ENCODE peak calls at places on chromosomes 7 and 10, in six cellular contexts. V is nephron progenitor cell, U is MM.1S, F is GM12865, B is WTC11, T is body of pancreas. Q is an unnamed sample.

GRCh38 chr10:22429146-22429545 is 83.8 kb downstream of the SPAG6 start:
- DNase-seq in F (no peak), T (no peak), U (no peak), V (no peak), B (no peak), Q (no peak)

GRCh38 chr10:122044045-122044661 is 55.2 kb downstream of the TACC2 start:
- DNase-seq in T (peak; percentile 66), F (no peak), U (no peak), V (peak; percentile 42), B (no peak), Q (no peak)

GRCh38 chr7:101251871-101252659 is 7.2 kb upstream of the FIS1 start:
- DNase-seq in B (peak; percentile 99), V (peak; percentile 99), F (peak; percentile 99), T (peak; percentile 98), U (peak; percentile 99), Q (peak; percentile 94)

GRCh38 chr10:123996302-123996701 is 97.1 kb downstream of the CHST15 start:
- DNase-seq in T (no peak), U (no peak), F (no peak), V (no peak), B (no peak), Q (no peak)

GRCh38 chr10:103888113-103888841 is 29.7 kb downstream of the STN1 start:
- DNase-seq in F (peak; percentile 62), V (no peak), B (no peak), T (peak; percentile 85), U (peak; percentile 45), Q (no peak)

GRCh38 chr10:61183971-61184370 is 240.0 kb upstream of the RHOBTB1 start:
- DNase-seq in F (no peak), T (no peak), U (no peak), V (no peak), B (no peak), Q (no peak)

GRCh38 chr10:60032723-60033122 is 126.4 kb upstream of the CCDC6 start:
- DNase-seq in B (peak; percentile 25), V (no peak), U (peak; percentile 42), F (peak; percentile 75), T (peak; percentile 60), Q (no peak)

GRCh38 chr7:77393261-77393660 is 22.9 kb downstream of the GSAP start:
- DNase-seq in U (no peak), F (peak; percentile 93), T (no peak), B (no peak), V (no peak), Q (no peak)

GRCh38 chr7:137771679-137772078 is 75.1 kb downstream of the DGKI start:
- DNase-seq in F (no peak), T (no peak), U (no peak), B (no peak), V (no peak), Q (no peak)

GRCh38 chr10:11856678-11857077 is 33.5 kb downstream of the PROSER2 start:
- DNase-seq in V (no peak), B (no peak), T (no peak), F (no peak), U (no peak), Q (no peak)

GRCh38 chr7:94578615-94579014 is 69.0 kb downstream of the CASD1 start:
- DNase-seq in B (no peak), V (no peak), U (peak; percentile 69), F (no peak), T (no peak), Q (no peak)

GRCh38 chr7:27271384-27271783 is 28.8 kb downstream of the EVX1 start:
- DNase-seq in F (no peak), U (no peak), V (no peak), B (no peak), T (no peak), Q (no peak)

GRCh38 chr10:111076191-111076681 is 593 bp upstream of the ADRA2A start:
- DNase-seq in V (peak; percentile 92), U (peak; percentile 57), B (peak; percentile 92), F (peak; percentile 46), T (peak; percentile 75), Q (peak; percentile 75)

GRCh38 chr7:150993511-150993910 is 2.7 kb downstream of the NOS3 start:
- DNase-seq in F (no peak), U (no peak), V (peak; percentile 40), B (peak; percentile 52), T (no peak), Q (no peak)

GRCh38 chr10:103649654-103650423 is 156.3 kb downstream of the NEURL1 start:
- DNase-seq in F (no peak), V (no peak), T (no peak), U (no peak), B (peak; percentile 24), Q (no peak)

GRCh38 chr10:125460326-125460725 is 222.6 kb downstream of the TEX36 start:
- DNase-seq in U (no peak), T (no peak), B (no peak), V (no peak), F (no peak), Q (no peak)

GRCh38 chr10:30490289-30491000 is 56.5 kb downstream of the MAP3K8 start:
- DNase-seq in B (no peak), F (peak; percentile 51), U (no peak), T (no peak), V (no peak), Q (no peak)

GRCh38 chr10:104109908-104110662 is 11.9 kb upstream of the SFR1 start:
- DNase-seq in B (no peak), T (no peak), F (no peak), V (no peak), U (no peak), Q (no peak)

GRCh38 chr7:159156436-159157245 is 12.0 kb upstream of the VIPR2 start:
- DNase-seq in U (no peak), T (no peak), B (no peak), F (no peak), V (no peak), Q (no peak)

GRCh38 chr7:29565186-29565540 is 1.5 kb downstream of the PRR15 start:
- DNase-seq in T (no peak), F (no peak), U (no peak), V (no peak), B (no peak), Q (no peak)

GRCh38 chr10:103333934-103334520 is 16.9 kb downstream of the PCGF6 start:
- DNase-seq in T (no peak), U (peak; percentile 55), B (no peak), V (no peak), F (peak; percentile 31), Q (no peak)

GRCh38 chr10:69662901-69663300 is 32.9 kb downstream of the FAM241B start:
- DNase-seq in F (no peak), B (no peak), U (no peak), T (no peak), V (no peak), Q (no peak)

GRCh38 chr10:34728361-34728760 is 86.7 kb downstream of the PARD3 start:
- DNase-seq in U (no peak), B (no peak), V (no peak), T (no peak), F (no peak), Q (no peak)

GRCh38 chr7:75776295-75776971 is 4.4 kb upstream of the CCL26 start:
- DNase-seq in U (peak; percentile 12), T (no peak), B (no peak), F (peak; percentile 62), V (no peak), Q (no peak)

GRCh38 chr7:100887186-100887954 is 2.1 kb downstream of the UFSP1 start:
- DNase-seq in U (no peak), T (no peak), B (no peak), V (no peak), F (peak; percentile 86), Q (no peak)

GRCh38 chr10:70378122-70378521 is 4.3 kb downstream of the LRRC20 start:
- DNase-seq in U (no peak), T (no peak), F (no peak), V (no peak), B (no peak), Q (no peak)

GRCh38 chr7:22732556-22733126 is 5.6 kb downstream of the IL6 start:
- DNase-seq in B (no peak), V (no peak), F (peak; percentile 11), U (peak; percentile 12), T (no peak), Q (no peak)
- TF ChIP-seq CTCF in B (no peak), V (no peak), F (peak; percentile 12), U (peak; percentile 43), T (no peak), Q (peak; percentile 33)

GRCh38 chr7:115338016-115338415 is 416.1 kb downstream of the MDFIC start:
- DNase-seq in T (no peak), F (no peak), B (no peak), U (no peak), V (no peak), Q (no peak)

GRCh38 chr7:115346685-115347084 is 424.8 kb downstream of the MDFIC start:
- DNase-seq in U (no peak), V (no peak), F (no peak), T (no peak), B (no peak), Q (no peak)

GRCh38 chr7:115340828-115341227 is 418.9 kb downstream of the MDFIC start:
- DNase-seq in U (no peak), T (no peak), F (no peak), V (no peak), B (no peak), Q (no peak)
- TF ChIP-seq CTCF in U (peak; percentile 42), T (no peak), F (peak; percentile 31), V (peak; percentile 19), B (peak; percentile 36), Q (no peak)

DNA sequence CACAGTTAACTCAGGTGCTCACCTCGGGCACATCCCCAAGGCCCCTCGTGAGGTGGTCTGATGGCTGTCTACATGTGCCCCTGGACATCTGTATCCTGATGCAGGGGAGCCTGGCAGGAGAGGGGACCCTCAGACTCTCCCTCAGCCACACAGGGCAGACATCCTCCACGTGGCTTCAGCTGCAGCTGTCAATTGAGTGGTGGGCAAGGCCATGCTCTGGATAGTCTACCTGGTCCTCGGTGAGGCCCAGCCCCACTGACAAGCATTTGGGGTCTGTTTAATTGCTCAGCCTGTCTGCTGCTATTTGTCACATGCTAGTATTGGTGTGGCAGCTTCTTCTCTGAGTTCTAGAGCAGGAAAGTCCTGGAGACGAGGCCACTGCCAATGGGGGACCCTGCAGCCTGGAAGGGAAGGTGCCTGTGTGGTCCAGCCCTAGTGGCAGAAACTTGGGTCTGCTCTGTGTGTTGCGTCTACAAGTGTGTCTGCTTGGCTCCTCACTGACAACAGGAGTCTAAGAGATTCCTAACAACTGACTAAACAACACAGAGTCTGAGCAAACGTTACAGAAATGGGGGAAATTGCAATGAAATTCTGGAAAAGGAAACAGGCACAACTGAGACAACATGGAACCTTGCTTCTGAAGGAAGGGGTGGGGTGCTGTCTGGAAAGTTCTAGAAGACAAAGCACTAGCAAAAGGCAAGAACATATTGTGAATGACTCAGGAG is 59.3 kb upstream of the IGFBP3 start:
- DNase-seq in F (no peak), U (no peak), B (no peak), T (no peak), V (no peak), Q (no peak)
- TF ChIP-seq CTCF in F (no peak), U (no peak), B (no peak), T (no peak), V (no peak), Q (no peak)

DNA sequence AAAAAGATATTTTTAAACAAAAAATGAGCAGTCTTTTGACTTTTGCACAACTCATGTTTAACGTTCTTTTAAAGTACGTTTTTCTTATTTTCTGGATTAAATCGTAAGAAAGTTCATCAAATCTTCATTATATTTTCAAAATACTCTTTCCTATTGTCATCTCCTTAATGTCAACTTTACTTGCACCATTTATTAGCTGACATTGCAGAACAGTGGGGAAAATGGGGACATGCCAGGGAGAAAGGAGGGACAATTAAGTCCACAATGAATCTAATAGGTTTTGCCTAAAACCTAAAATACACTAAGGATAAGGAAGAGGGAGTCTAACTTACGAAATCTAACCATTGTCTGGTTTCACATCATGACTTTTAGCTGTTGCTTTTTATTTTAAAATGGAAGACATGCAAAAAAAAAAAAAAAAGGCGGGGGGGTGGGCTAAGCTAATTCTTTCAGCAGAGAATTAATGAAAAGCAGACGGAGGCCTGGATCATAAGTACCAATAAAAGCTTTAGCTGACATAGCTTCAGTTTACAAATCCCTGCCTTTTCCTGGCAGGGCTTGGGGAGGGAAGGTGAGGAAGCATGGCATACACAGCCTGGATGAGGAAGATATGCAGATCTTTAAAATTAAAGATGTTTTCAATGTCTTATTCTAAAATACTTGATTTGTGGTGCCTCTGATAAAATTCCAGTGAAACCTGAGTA is 57.1 kb downstream of the ICA1 start:
- DNase-seq in V (no peak), T (no peak), F (no peak), B (no peak), U (no peak), Q (no peak)
- TF ChIP-seq CTCF in V (no peak), T (no peak), F (no peak), B (no peak), U (no peak), Q (no peak)

Q was measured in progenitor cell of endocrine pancreas.